ENCODE peak calls at places on chromosomes 13 and 19, in nine cellular contexts. One of them, this sample, is unnamed.

GRCh38 chr19:676343-677105 is at the start of gene FSTL3:
- DNase-seq in Peyer's patch: no peak
- DNase-seq in kidney: peak
- DNase-seq in psoas muscle: peak
- DNase-seq in GM03348: peak
- DNase-seq in BJ: no peak
- DNase-seq in mucosa of descending colon: no peak
- DNase-seq in GM13976: no peak
- DNase-seq in AG09319: no peak
- DNase-seq in this sample: peak

GRCh38 chr19:44278181-44278690 is 18.6 kb downstream of the ZNF233 start:
- DNase-seq in Peyer's patch: no peak
- DNase-seq in kidney: no peak
- DNase-seq in psoas muscle: no peak
- DNase-seq in GM03348: peak
- DNase-seq in BJ: no peak
- DNase-seq in mucosa of descending colon: no peak
- DNase-seq in GM13976: no peak
- DNase-seq in AG09319: no peak
- DNase-seq in this sample: peak

GRCh38 chr13:78102121-78102677 is 183.6 kb upstream of the EDNRB start:
- DNase-seq in Peyer's patch: no peak
- DNase-seq in kidney: no peak
- DNase-seq in psoas muscle: peak
- DNase-seq in GM03348: peak
- DNase-seq in BJ: peak
- DNase-seq in mucosa of descending colon: peak
- DNase-seq in GM13976: peak
- DNase-seq in AG09319: peak
- DNase-seq in this sample: peak

GRCh38 chr19:379796-380195 is 29.2 kb downstream of the C2CD4C start:
- DNase-seq in Peyer's patch: peak
- DNase-seq in kidney: no peak
- DNase-seq in psoas muscle: no peak
- DNase-seq in GM03348: no peak
- DNase-seq in BJ: no peak
- DNase-seq in mucosa of descending colon: no peak
- DNase-seq in GM13976: no peak
- DNase-seq in AG09319: no peak
- DNase-seq in this sample: no peak

GRCh38 chr13:112838038-112838965 is 130.7 kb upstream of the MCF2L start:
- DNase-seq in Peyer's patch: peak
- DNase-seq in kidney: no peak
- DNase-seq in psoas muscle: no peak
- DNase-seq in GM03348: no peak
- DNase-seq in BJ: no peak
- DNase-seq in mucosa of descending colon: no peak
- DNase-seq in GM13976: no peak
- DNase-seq in AG09319: no peak
- DNase-seq in this sample: no peak

GRCh38 chr19:47464619-47465018 is 7.1 kb downstream of the SLC8A2 start:
- DNase-seq in Peyer's patch: no peak
- DNase-seq in kidney: no peak
- DNase-seq in psoas muscle: no peak
- DNase-seq in GM03348: no peak
- DNase-seq in BJ: no peak
- DNase-seq in mucosa of descending colon: no peak
- DNase-seq in GM13976: no peak
- DNase-seq in AG09319: no peak
- DNase-seq in this sample: no peak

GRCh38 chr19:2167896-2168618 is 4.3 kb downstream of the DOT1L start:
- DNase-seq in Peyer's patch: peak
- DNase-seq in kidney: peak
- DNase-seq in psoas muscle: peak
- DNase-seq in GM03348: no peak
- DNase-seq in BJ: no peak
- DNase-seq in mucosa of descending colon: peak
- DNase-seq in GM13976: peak
- DNase-seq in AG09319: no peak
- DNase-seq in this sample: peak

GRCh38 chr13:52665325-52665724 is 12.7 kb downstream of the SUGT1 start:
- DNase-seq in Peyer's patch: no peak
- DNase-seq in kidney: no peak
- DNase-seq in psoas muscle: no peak
- DNase-seq in GM03348: peak
- DNase-seq in BJ: no peak
- DNase-seq in mucosa of descending colon: no peak
- DNase-seq in GM13976: peak
- DNase-seq in AG09319: no peak
- DNase-seq in this sample: peak

GRCh38 chr19:2180881-2181617 is 17.3 kb downstream of the DOT1L start:
- DNase-seq in Peyer's patch: no peak
- DNase-seq in kidney: no peak
- DNase-seq in psoas muscle: no peak
- DNase-seq in GM03348: no peak
- DNase-seq in BJ: no peak
- DNase-seq in mucosa of descending colon: no peak
- DNase-seq in GM13976: no peak
- DNase-seq in AG09319: no peak
- DNase-seq in this sample: no peak

GRCh38 chr19:49149652-49150105 is 5.5 kb downstream of the HRC start:
- DNase-seq in Peyer's patch: no peak
- DNase-seq in kidney: peak
- DNase-seq in psoas muscle: peak
- DNase-seq in GM03348: peak
- DNase-seq in BJ: no peak
- DNase-seq in mucosa of descending colon: peak
- DNase-seq in GM13976: no peak
- DNase-seq in AG09319: no peak
- DNase-seq in this sample: peak

GRCh38 chr19:41876847-41877489 is at the start of gene CD79A:
- DNase-seq in Peyer's patch: no peak
- DNase-seq in kidney: peak
- DNase-seq in psoas muscle: peak
- DNase-seq in GM03348: no peak
- DNase-seq in BJ: no peak
- DNase-seq in mucosa of descending colon: no peak
- DNase-seq in GM13976: peak
- DNase-seq in AG09319: no peak
- DNase-seq in this sample: no peak

GRCh38 chr13:99959538-99960230 is 11.9 kb downstream of the ZIC5 start:
- DNase-seq in Peyer's patch: no peak
- DNase-seq in kidney: no peak
- DNase-seq in psoas muscle: no peak
- DNase-seq in GM03348: no peak
- DNase-seq in BJ: no peak
- DNase-seq in mucosa of descending colon: no peak
- DNase-seq in GM13976: peak
- DNase-seq in AG09319: no peak
- DNase-seq in this sample: no peak

GRCh38 chr19:4233282-4233853 is 4.0 kb downstream of the EBI3 start:
- DNase-seq in Peyer's patch: peak
- DNase-seq in kidney: no peak
- DNase-seq in psoas muscle: no peak
- DNase-seq in GM03348: no peak
- DNase-seq in BJ: no peak
- DNase-seq in mucosa of descending colon: peak
- DNase-seq in GM13976: peak
- DNase-seq in AG09319: no peak
- DNase-seq in this sample: peak

GRCh38 chr13:83297591-83298305 is 584.5 kb downstream of the SLITRK1 start:
- DNase-seq in Peyer's patch: no peak
- DNase-seq in kidney: no peak
- DNase-seq in psoas muscle: no peak
- DNase-seq in GM03348: peak
- DNase-seq in BJ: no peak
- DNase-seq in mucosa of descending colon: no peak
- DNase-seq in GM13976: no peak
- DNase-seq in AG09319: no peak
- DNase-seq in this sample: peak

GRCh38 chr13:109939105-109939504 is 152.7 kb upstream of the IRS2 start:
- DNase-seq in Peyer's patch: no peak
- DNase-seq in kidney: no peak
- DNase-seq in psoas muscle: no peak
- DNase-seq in GM03348: no peak
- DNase-seq in BJ: no peak
- DNase-seq in mucosa of descending colon: no peak
- DNase-seq in GM13976: no peak
- DNase-seq in AG09319: no peak
- DNase-seq in this sample: peak

GRCh38 chr19:32877977-32878745 is 8.6 kb upstream of the SLC7A9 start:
- DNase-seq in Peyer's patch: no peak
- DNase-seq in kidney: no peak
- DNase-seq in psoas muscle: peak
- DNase-seq in GM03348: no peak
- DNase-seq in BJ: no peak
- DNase-seq in mucosa of descending colon: no peak
- DNase-seq in GM13976: no peak
- DNase-seq in AG09319: no peak
- DNase-seq in this sample: no peak

GRCh38 chr13:27926644-27927434 is 7.0 kb downstream of the PDX1 start:
- DNase-seq in Peyer's patch: no peak
- DNase-seq in kidney: no peak
- DNase-seq in psoas muscle: no peak
- DNase-seq in GM03348: no peak
- DNase-seq in BJ: no peak
- DNase-seq in mucosa of descending colon: no peak
- DNase-seq in GM13976: peak
- DNase-seq in AG09319: no peak
- DNase-seq in this sample: no peak

GRCh38 chr19:7819337-7819736 is 10.7 kb upstream of the EVI5L start:
- DNase-seq in Peyer's patch: no peak
- DNase-seq in kidney: no peak
- DNase-seq in psoas muscle: no peak
- DNase-seq in GM03348: no peak
- DNase-seq in BJ: no peak
- DNase-seq in mucosa of descending colon: no peak
- DNase-seq in GM13976: no peak
- DNase-seq in AG09319: no peak
- DNase-seq in this sample: no peak

GRCh38 chr19:16435238-16435911 is 36.4 kb downstream of the EPS15L1 start:
- DNase-seq in Peyer's patch: no peak
- DNase-seq in kidney: no peak
- DNase-seq in psoas muscle: peak
- DNase-seq in GM03348: peak
- DNase-seq in BJ: peak
- DNase-seq in mucosa of descending colon: peak
- DNase-seq in GM13976: no peak
- DNase-seq in AG09319: peak
- DNase-seq in this sample: peak

GRCh38 chr13:21045101-21045500 is 16.3 kb downstream of the LATS2 start:
- DNase-seq in Peyer's patch: no peak
- DNase-seq in kidney: no peak
- DNase-seq in psoas muscle: no peak
- DNase-seq in GM03348: no peak
- DNase-seq in BJ: no peak
- DNase-seq in mucosa of descending colon: no peak
- DNase-seq in GM13976: no peak
- DNase-seq in AG09319: no peak
- DNase-seq in this sample: no peak

GRCh38 chr13:26880741-26881140 is 120.2 kb upstream of the GPR12 start:
- DNase-seq in Peyer's patch: no peak
- DNase-seq in kidney: no peak
- DNase-seq in psoas muscle: no peak
- DNase-seq in GM03348: peak
- DNase-seq in BJ: no peak
- DNase-seq in mucosa of descending colon: no peak
- DNase-seq in GM13976: no peak
- DNase-seq in AG09319: no peak
- DNase-seq in this sample: peak

GRCh38 chr13:109874921-109875454 is 88.6 kb upstream of the IRS2 start:
- DNase-seq in Peyer's patch: no peak
- DNase-seq in kidney: no peak
- DNase-seq in psoas muscle: no peak
- DNase-seq in GM03348: peak
- DNase-seq in BJ: peak
- DNase-seq in mucosa of descending colon: no peak
- DNase-seq in GM13976: no peak
- DNase-seq in AG09319: peak
- DNase-seq in this sample: peak

GRCh38 chr13:23921451-23921888 is 24.2 kb upstream of the C1QTNF9B start:
- DNase-seq in Peyer's patch: no peak
- DNase-seq in kidney: no peak
- DNase-seq in psoas muscle: no peak
- DNase-seq in GM03348: peak
- DNase-seq in BJ: no peak
- DNase-seq in mucosa of descending colon: peak
- DNase-seq in GM13976: no peak
- DNase-seq in AG09319: no peak
- DNase-seq in this sample: peak

GRCh38 chr19:33194527-33194883 is 375 bp downstream of the LRP3 start:
- DNase-seq in Peyer's patch: no peak
- DNase-seq in kidney: peak
- DNase-seq in psoas muscle: peak
- DNase-seq in GM03348: peak
- DNase-seq in BJ: no peak
- DNase-seq in mucosa of descending colon: no peak
- DNase-seq in GM13976: no peak
- DNase-seq in AG09319: no peak
- DNase-seq in this sample: peak

GRCh38 chr13:108227651-108228272 is 9.6 kb downstream of the ABHD13 start:
- DNase-seq in Peyer's patch: no peak
- DNase-seq in kidney: no peak
- DNase-seq in psoas muscle: no peak
- DNase-seq in GM03348: peak
- DNase-seq in BJ: no peak
- DNase-seq in mucosa of descending colon: peak
- DNase-seq in GM13976: no peak
- DNase-seq in AG09319: no peak
- DNase-seq in this sample: peak

GRCh38 chr19:53553865-53554791 is 16.2 kb downstream of the ZNF331 start:
- DNase-seq in Peyer's patch: peak
- DNase-seq in kidney: peak
- DNase-seq in psoas muscle: peak
- DNase-seq in GM03348: peak
- DNase-seq in BJ: peak
- DNase-seq in mucosa of descending colon: peak
- DNase-seq in GM13976: peak
- DNase-seq in AG09319: peak
- DNase-seq in this sample: peak

GRCh38 chr19:53868091-53868891 is 608 bp downstream of the MYADM start:
- DNase-seq in Peyer's patch: peak
- DNase-seq in kidney: peak
- DNase-seq in psoas muscle: peak
- DNase-seq in GM03348: peak
- DNase-seq in BJ: no peak
- DNase-seq in mucosa of descending colon: peak
- DNase-seq in GM13976: peak
- DNase-seq in AG09319: no peak
- DNase-seq in this sample: peak

GRCh38 chr19:49920624-49921363 is 8.2 kb upstream of the ATF5 start:
- DNase-seq in Peyer's patch: no peak
- DNase-seq in kidney: peak
- DNase-seq in psoas muscle: peak
- DNase-seq in GM03348: no peak
- DNase-seq in BJ: no peak
- DNase-seq in mucosa of descending colon: no peak
- DNase-seq in GM13976: peak
- DNase-seq in AG09319: no peak
- DNase-seq in this sample: no peak

GRCh38 chr19:2661615-2662014 is 40.9 kb downstream of the GNG7 start:
- DNase-seq in Peyer's patch: no peak
- DNase-seq in kidney: no peak
- DNase-seq in psoas muscle: no peak
- DNase-seq in GM03348: no peak
- DNase-seq in BJ: no peak
- DNase-seq in mucosa of descending colon: no peak
- DNase-seq in GM13976: no peak
- DNase-seq in AG09319: no peak
- DNase-seq in this sample: no peak

GRCh38 chr13:110915874-110916670 is 1.2 kb upstream of the ANKRD10 start:
- DNase-seq in Peyer's patch: no peak
- DNase-seq in kidney: no peak
- DNase-seq in psoas muscle: no peak
- DNase-seq in GM03348: peak
- DNase-seq in BJ: peak
- DNase-seq in mucosa of descending colon: no peak
- DNase-seq in GM13976: no peak
- DNase-seq in AG09319: no peak
- DNase-seq in this sample: peak

GRCh38 chr19:30857966-30858490 is 485.8 kb downstream of the ZNF536 start:
- DNase-seq in Peyer's patch: no peak
- DNase-seq in kidney: no peak
- DNase-seq in psoas muscle: no peak
- DNase-seq in GM03348: no peak
- DNase-seq in BJ: no peak
- DNase-seq in mucosa of descending colon: no peak
- DNase-seq in GM13976: no peak
- DNase-seq in AG09319: no peak
- DNase-seq in this sample: no peak